ENCODE peak calls at places on chromosomes 13 and 19, in ten cellular contexts. One of them, this sample, is unnamed.

GRCh38 chr13:30735025-30735967 is at the start of gene ALOX5AP:
- DNase-seq in fibroblast of lung: no peak
- DNase-seq in BJ: no peak
- DNase-seq in hepatocyte: no peak
- DNase-seq in cardiac muscle cell: no peak
- DNase-seq in CD8-positive, alpha-beta T cell: peak
- DNase-seq in H1: no peak
- DNase-seq in mammary epithelial cell: no peak
- DNase-seq in ovary: no peak
- DNase-seq in AG10803: no peak
- DNase-seq in this sample: no peak

GRCh38 chr13:41453620-41454019 is 3.7 kb upstream of the RGCC start:
- DNase-seq in cardiac muscle cell: no peak
- DNase-seq in H1: no peak
- DNase-seq in CD8-positive, alpha-beta T cell: no peak
- DNase-seq in hepatocyte: no peak
- DNase-seq in fibroblast of lung: no peak
- DNase-seq in BJ: no peak
- DNase-seq in mammary epithelial cell: no peak
- DNase-seq in AG10803: no peak
- DNase-seq in ovary: no peak
- DNase-seq in this sample: no peak

GRCh38 chr19:7395360-7395781 is 46.6 kb downstream of the ARHGEF18 start:
- DNase-seq in fibroblast of lung: no peak
- DNase-seq in CD8-positive, alpha-beta T cell: no peak
- DNase-seq in hepatocyte: no peak
- DNase-seq in BJ: no peak
- DNase-seq in mammary epithelial cell: no peak
- DNase-seq in ovary: no peak
- DNase-seq in H1: peak
- DNase-seq in cardiac muscle cell: peak
- DNase-seq in AG10803: peak
- DNase-seq in this sample: no peak

GRCh38 chr19:46240693-46241092 is 11.2 kb downstream of the IGFL1 start:
- DNase-seq in CD8-positive, alpha-beta T cell: no peak
- DNase-seq in H1: no peak
- DNase-seq in fibroblast of lung: no peak
- DNase-seq in ovary: no peak
- DNase-seq in hepatocyte: no peak
- DNase-seq in BJ: no peak
- DNase-seq in cardiac muscle cell: no peak
- DNase-seq in mammary epithelial cell: no peak
- DNase-seq in AG10803: no peak
- DNase-seq in this sample: no peak

GRCh38 chr19:49328741-49329140 is 3.8 kb upstream of the SLC6A16 start:
- DNase-seq in BJ: no peak
- DNase-seq in ovary: no peak
- DNase-seq in hepatocyte: no peak
- DNase-seq in cardiac muscle cell: no peak
- DNase-seq in CD8-positive, alpha-beta T cell: no peak
- DNase-seq in AG10803: no peak
- DNase-seq in mammary epithelial cell: no peak
- DNase-seq in fibroblast of lung: no peak
- DNase-seq in H1: no peak
- DNase-seq in this sample: no peak

GRCh38 chr13:76792680-76793334 is 93.4 kb downstream of the KCTD12 start:
- DNase-seq in BJ: no peak
- DNase-seq in cardiac muscle cell: peak
- DNase-seq in CD8-positive, alpha-beta T cell: no peak
- DNase-seq in fibroblast of lung: peak
- DNase-seq in ovary: peak
- DNase-seq in mammary epithelial cell: peak
- DNase-seq in hepatocyte: no peak
- DNase-seq in AG10803: peak
- DNase-seq in H1: no peak
- DNase-seq in this sample: no peak

GRCh38 chr19:38626401-38626800 is 7.4 kb downstream of the EIF3K start:
- DNase-seq in fibroblast of lung: no peak
- DNase-seq in mammary epithelial cell: no peak
- DNase-seq in ovary: no peak
- DNase-seq in BJ: no peak
- DNase-seq in CD8-positive, alpha-beta T cell: no peak
- DNase-seq in AG10803: no peak
- DNase-seq in hepatocyte: no peak
- DNase-seq in H1: no peak
- DNase-seq in cardiac muscle cell: no peak
- DNase-seq in this sample: no peak

GRCh38 chr19:41192574-41193419 is at the start of gene CYP2S1:
- DNase-seq in CD8-positive, alpha-beta T cell: no peak
- DNase-seq in ovary: no peak
- DNase-seq in hepatocyte: peak
- DNase-seq in BJ: no peak
- DNase-seq in mammary epithelial cell: peak
- DNase-seq in cardiac muscle cell: peak
- DNase-seq in H1: peak
- DNase-seq in fibroblast of lung: no peak
- DNase-seq in AG10803: no peak
- DNase-seq in this sample: no peak

GRCh38 chr19:55461974-55462628 is 659 bp upstream of the ISOC2 start:
- DNase-seq in cardiac muscle cell: peak
- DNase-seq in BJ: no peak
- DNase-seq in mammary epithelial cell: no peak
- DNase-seq in CD8-positive, alpha-beta T cell: no peak
- DNase-seq in hepatocyte: no peak
- DNase-seq in H1: no peak
- DNase-seq in AG10803: no peak
- DNase-seq in ovary: no peak
- DNase-seq in fibroblast of lung: peak
- DNase-seq in this sample: no peak

GRCh38 chr13:37791699-37792098 is 77.9 kb downstream of the TRPC4 start:
- DNase-seq in cardiac muscle cell: peak
- DNase-seq in hepatocyte: no peak
- DNase-seq in mammary epithelial cell: no peak
- DNase-seq in BJ: no peak
- DNase-seq in AG10803: peak
- DNase-seq in CD8-positive, alpha-beta T cell: no peak
- DNase-seq in fibroblast of lung: peak
- DNase-seq in ovary: no peak
- DNase-seq in H1: no peak
- DNase-seq in this sample: no peak

GRCh38 chr13:40530961-40531360 is 135.5 kb downstream of the FOXO1 start:
- DNase-seq in AG10803: no peak
- DNase-seq in ovary: no peak
- DNase-seq in cardiac muscle cell: no peak
- DNase-seq in CD8-positive, alpha-beta T cell: no peak
- DNase-seq in fibroblast of lung: no peak
- DNase-seq in H1: no peak
- DNase-seq in mammary epithelial cell: no peak
- DNase-seq in BJ: no peak
- DNase-seq in hepatocyte: no peak
- DNase-seq in this sample: no peak

GRCh38 chr13:36193151-36193855 is 21.1 kb downstream of the SOHLH2 start:
- DNase-seq in AG10803: peak
- DNase-seq in cardiac muscle cell: peak
- DNase-seq in CD8-positive, alpha-beta T cell: no peak
- DNase-seq in fibroblast of lung: peak
- DNase-seq in hepatocyte: no peak
- DNase-seq in BJ: peak
- DNase-seq in H1: no peak
- DNase-seq in ovary: no peak
- DNase-seq in mammary epithelial cell: peak
- DNase-seq in this sample: no peak

GRCh38 chr19:30388819-30389218 is 16.6 kb downstream of the ZNF536 start:
- DNase-seq in hepatocyte: no peak
- DNase-seq in ovary: no peak
- DNase-seq in fibroblast of lung: no peak
- DNase-seq in AG10803: no peak
- DNase-seq in CD8-positive, alpha-beta T cell: no peak
- DNase-seq in mammary epithelial cell: no peak
- DNase-seq in H1: peak
- DNase-seq in BJ: no peak
- DNase-seq in cardiac muscle cell: no peak
- DNase-seq in this sample: no peak

GRCh38 chr13:105937451-105937850 is 598.0 kb downstream of the EFNB2 start:
- DNase-seq in mammary epithelial cell: no peak
- DNase-seq in CD8-positive, alpha-beta T cell: no peak
- DNase-seq in fibroblast of lung: no peak
- DNase-seq in BJ: peak
- DNase-seq in H1: no peak
- DNase-seq in hepatocyte: no peak
- DNase-seq in AG10803: peak
- DNase-seq in cardiac muscle cell: peak
- DNase-seq in ovary: no peak
- DNase-seq in this sample: no peak

GRCh38 chr13:72820156-72820897 is 38.4 kb downstream of the PIBF1 start:
- DNase-seq in cardiac muscle cell: peak
- DNase-seq in fibroblast of lung: peak
- DNase-seq in BJ: no peak
- DNase-seq in mammary epithelial cell: peak
- DNase-seq in H1: no peak
- DNase-seq in ovary: no peak
- DNase-seq in hepatocyte: peak
- DNase-seq in CD8-positive, alpha-beta T cell: no peak
- DNase-seq in AG10803: peak
- DNase-seq in this sample: no peak

GRCh38 chr13:33519561-33520479 is 234.3 kb upstream of the STARD13 start:
- DNase-seq in BJ: peak
- DNase-seq in fibroblast of lung: peak
- DNase-seq in CD8-positive, alpha-beta T cell: no peak
- DNase-seq in hepatocyte: no peak
- DNase-seq in mammary epithelial cell: peak
- DNase-seq in ovary: no peak
- DNase-seq in cardiac muscle cell: peak
- DNase-seq in AG10803: peak
- DNase-seq in H1: no peak
- DNase-seq in this sample: no peak

GRCh38 chr13:26551255-26551654 is 6.2 kb upstream of the WASF3 start:
- DNase-seq in mammary epithelial cell: no peak
- DNase-seq in CD8-positive, alpha-beta T cell: no peak
- DNase-seq in hepatocyte: no peak
- DNase-seq in AG10803: no peak
- DNase-seq in ovary: no peak
- DNase-seq in cardiac muscle cell: no peak
- DNase-seq in H1: no peak
- DNase-seq in fibroblast of lung: no peak
- DNase-seq in BJ: no peak
- DNase-seq in this sample: no peak

GRCh38 chr19:18291019-18291524 is 9.7 kb upstream of the JUND start:
- DNase-seq in fibroblast of lung: no peak
- DNase-seq in BJ: no peak
- DNase-seq in cardiac muscle cell: peak
- DNase-seq in CD8-positive, alpha-beta T cell: no peak
- DNase-seq in ovary: peak
- DNase-seq in AG10803: no peak
- DNase-seq in H1: no peak
- DNase-seq in mammary epithelial cell: no peak
- DNase-seq in hepatocyte: no peak
- DNase-seq in this sample: peak
- H3K4me3 ChIP-seq in fibroblast of lung: no peak
- H3K4me3 ChIP-seq in BJ: peak
- H3K4me3 ChIP-seq in cardiac muscle cell: peak
- H3K4me3 ChIP-seq in CD8-positive, alpha-beta T cell: peak
- H3K4me3 ChIP-seq in ovary: peak
- H3K4me3 ChIP-seq in AG10803: peak
- H3K4me3 ChIP-seq in H1: peak
- H3K4me3 ChIP-seq in mammary epithelial cell: no peak
- H3K4me3 ChIP-seq in hepatocyte: no peak
- H3K4me3 ChIP-seq in this sample: peak

DNA sequence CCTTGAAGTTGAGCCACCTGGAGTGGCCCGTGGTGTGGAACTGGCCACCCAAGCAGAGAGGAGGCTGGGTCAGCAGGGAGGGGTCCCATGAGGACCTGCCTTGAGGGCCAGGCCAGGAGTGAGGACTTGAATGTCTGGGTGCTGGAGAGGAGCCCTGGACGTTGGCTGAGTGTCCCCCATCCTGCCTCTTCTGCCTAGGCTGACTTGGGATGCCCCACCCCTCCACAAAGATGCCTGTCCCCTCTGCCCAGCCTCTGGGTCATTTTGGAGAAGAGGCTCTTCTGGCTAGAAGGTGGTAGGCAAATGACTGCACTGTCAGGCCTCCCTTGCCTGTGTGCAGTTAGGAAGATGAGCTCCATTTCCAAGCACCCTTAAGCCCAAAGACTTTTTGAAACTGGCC is 1.7 kb downstream of the SSBP4 start:
- DNase-seq in AG10803: no peak
- DNase-seq in ovary: peak
- DNase-seq in H1: no peak
- DNase-seq in hepatocyte: no peak
- DNase-seq in fibroblast of lung: no peak
- DNase-seq in CD8-positive, alpha-beta T cell: no peak
- DNase-seq in mammary epithelial cell: no peak
- DNase-seq in cardiac muscle cell: no peak
- DNase-seq in BJ: no peak
- DNase-seq in this sample: peak
- H3K4me3 ChIP-seq in AG10803: peak
- H3K4me3 ChIP-seq in ovary: no peak
- H3K4me3 ChIP-seq in H1: no peak
- H3K4me3 ChIP-seq in hepatocyte: no peak
- H3K4me3 ChIP-seq in fibroblast of lung: peak
- H3K4me3 ChIP-seq in CD8-positive, alpha-beta T cell: peak
- H3K4me3 ChIP-seq in mammary epithelial cell: no peak
- H3K4me3 ChIP-seq in cardiac muscle cell: no peak
- H3K4me3 ChIP-seq in BJ: peak
- H3K4me3 ChIP-seq in this sample: no peak

DNA sequence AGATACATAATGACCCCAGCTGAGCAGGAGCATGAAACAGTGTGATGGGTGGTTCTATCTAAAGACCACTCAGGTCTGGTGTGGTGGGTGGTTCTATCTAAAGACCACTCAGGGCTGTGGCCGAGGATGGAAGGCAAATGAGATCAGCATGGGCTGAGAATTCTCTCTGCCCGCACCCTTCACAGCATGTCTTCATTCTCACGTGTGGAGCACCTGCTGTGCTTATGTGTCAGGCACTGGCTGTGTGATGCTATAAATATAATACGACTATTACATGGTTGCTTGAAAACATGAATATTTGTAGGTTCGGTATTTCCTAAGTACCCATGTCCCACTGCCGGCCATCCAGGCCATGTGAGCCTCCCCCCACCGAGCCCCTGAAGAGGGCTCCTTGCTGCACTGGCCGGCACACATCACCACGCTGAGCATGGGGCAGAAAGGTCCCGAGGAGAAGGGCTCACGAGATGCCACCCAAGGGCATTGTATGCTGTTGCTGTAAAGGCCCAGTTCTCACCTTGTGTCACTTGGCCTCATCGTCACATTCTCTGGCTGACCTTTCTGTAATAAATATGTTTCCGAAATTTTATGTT is 810.2 kb downstream of the UQCRFS1 start:
- DNase-seq in AG10803: no peak
- DNase-seq in ovary: no peak
- DNase-seq in cardiac muscle cell: no peak
- DNase-seq in mammary epithelial cell: no peak
- DNase-seq in fibroblast of lung: no peak
- DNase-seq in CD8-positive, alpha-beta T cell: no peak
- DNase-seq in hepatocyte: no peak
- DNase-seq in H1: no peak
- DNase-seq in BJ: no peak
- DNase-seq in this sample: no peak
- H3K4me3 ChIP-seq in AG10803: no peak
- H3K4me3 ChIP-seq in ovary: no peak
- H3K4me3 ChIP-seq in cardiac muscle cell: no peak
- H3K4me3 ChIP-seq in mammary epithelial cell: no peak
- H3K4me3 ChIP-seq in fibroblast of lung: no peak
- H3K4me3 ChIP-seq in CD8-positive, alpha-beta T cell: no peak
- H3K4me3 ChIP-seq in hepatocyte: no peak
- H3K4me3 ChIP-seq in H1: no peak
- H3K4me3 ChIP-seq in BJ: no peak
- H3K4me3 ChIP-seq in this sample: no peak

GRCh38 chr19:13872695-13873389 is 4.1 kb upstream of the NANOS3 start:
- DNase-seq in BJ: no peak
- DNase-seq in fibroblast of lung: no peak
- DNase-seq in H1: peak
- DNase-seq in AG10803: no peak
- DNase-seq in ovary: no peak
- DNase-seq in mammary epithelial cell: no peak
- DNase-seq in hepatocyte: peak
- DNase-seq in cardiac muscle cell: no peak
- DNase-seq in CD8-positive, alpha-beta T cell: no peak
- DNase-seq in this sample: no peak
- H3K4me3 ChIP-seq in BJ: peak
- H3K4me3 ChIP-seq in fibroblast of lung: no peak
- H3K4me3 ChIP-seq in H1: no peak
- H3K4me3 ChIP-seq in AG10803: peak
- H3K4me3 ChIP-seq in ovary: peak
- H3K4me3 ChIP-seq in mammary epithelial cell: peak
- H3K4me3 ChIP-seq in hepatocyte: peak
- H3K4me3 ChIP-seq in cardiac muscle cell: peak
- H3K4me3 ChIP-seq in CD8-positive, alpha-beta T cell: peak
- H3K4me3 ChIP-seq in this sample: no peak

This sample was measured in adrenal gland.